ENCODE peak calls at places on chromosome 5, in seven cellular contexts. O is RWPE2; Z is lower lobe of right lung; R is CD4-positive, alpha-beta memory T cell; C is CD4-positive, CD25-positive, alpha-beta regulatory T cell; X is transverse colon; N is pancreas. G is an unnamed sample.

GRCh38 chr5:123868267-123868666 is 356.3 kb downstream of the CSNK1G3 start:
- DNase-seq in O (no peak), Z (no peak), R (no peak), C (no peak), X (peak; percentile 18), N (no peak), G (peak; percentile 53)

GRCh38 chr5:141420855-141421488 is at the start of gene PCDHGA11:
- DNase-seq in O (no peak), Z (peak; percentile 69), R (no peak), C (no peak), X (no peak), N (no peak), G (peak; percentile 63)

GRCh38 chr5:179730852-179731251 is 1.8 kb upstream of the MAML1 start:
- DNase-seq in O (no peak), Z (no peak), R (no peak), C (no peak), X (no peak), N (no peak), G (no peak)

GRCh38 chr5:76590027-76590426 is 33.2 kb downstream of the F2RL2 start:
- DNase-seq in O (no peak), Z (no peak), R (no peak), C (no peak), X (no peak), N (no peak), G (no peak)

GRCh38 chr5:133232011-133232410 is 180.2 kb downstream of the HSPA4 start:
- DNase-seq in O (no peak), Z (no peak), R (no peak), C (no peak), X (peak; percentile 76), N (no peak), G (no peak)

GRCh38 chr5:174340221-174340620 is 294.7 kb downstream of the NSG2 start:
- DNase-seq in O (no peak), Z (no peak), R (no peak), C (no peak), X (no peak), N (no peak), G (no peak)

GRCh38 chr5:35134278-35135030 is 86.7 kb upstream of the AGXT2 start:
- DNase-seq in O (no peak), Z (no peak), R (no peak), C (no peak), X (no peak), N (no peak), G (no peak)

GRCh38 chr5:7422719-7423118 is 26.8 kb downstream of the ADCY2 start:
- DNase-seq in O (no peak), Z (no peak), R (no peak), C (no peak), X (no peak), N (no peak), G (no peak)

GRCh38 chr5:132677191-132677590 is 3.4 kb downstream of the IL4 start:
- DNase-seq in O (peak; percentile 89), Z (peak; percentile 79), R (no peak), C (no peak), X (peak; percentile 26), N (no peak), G (no peak)

GRCh38 chr5:53488195-53488594 is 7.8 kb downstream of the FST start:
- DNase-seq in O (no peak), Z (no peak), R (no peak), C (no peak), X (no peak), N (no peak), G (no peak)

GRCh38 chr5:42015681-42016080 is 90.6 kb downstream of the FBXO4 start:
- DNase-seq in O (no peak), Z (no peak), R (no peak), C (no peak), X (no peak), N (no peak), G (no peak)

GRCh38 chr5:370311-370958 is 48.9 kb downstream of the AHRR start:
- DNase-seq in O (no peak), Z (peak; percentile 26), R (no peak), C (no peak), X (peak; percentile 3), N (no peak), G (no peak)

GRCh38 chr5:157535042-157535865 is 40.3 kb downstream of the ADAM19 start:
- DNase-seq in O (no peak), Z (no peak), R (no peak), C (no peak), X (no peak), N (no peak), G (no peak)

GRCh38 chr5:113232246-113232645 is 202.5 kb downstream of the TSSK1B start:
- DNase-seq in O (no peak), Z (no peak), R (no peak), C (no peak), X (no peak), N (no peak), G (no peak)

GRCh38 chr5:113190347-113190746 is 213.7 kb downstream of the DCP2 start:
- DNase-seq in O (no peak), Z (no peak), R (no peak), C (no peak), X (no peak), N (no peak), G (no peak)

GRCh38 chr5:102536323-102536928 is 37.6 kb upstream of the SLCO6A1 start:
- DNase-seq in O (no peak), Z (no peak), R (peak; percentile 1), C (no peak), X (no peak), N (no peak), G (no peak)

GRCh38 chr5:10310073-10310779 is 2.5 kb upstream of the CMBL start:
- DNase-seq in O (peak; percentile 96), Z (no peak), R (no peak), C (no peak), X (peak; percentile 39), N (peak; percentile 81), G (no peak)

GRCh38 chr5:177105546-177106476 is 19.1 kb downstream of the FGFR4 start:
- DNase-seq in O (no peak), Z (no peak), R (no peak), C (no peak), X (no peak), N (no peak), G (no peak)

GRCh38 chr5:2857837-2858236 is 106.4 kb upstream of the IRX2 start:
- DNase-seq in O (no peak), Z (no peak), R (no peak), C (no peak), X (no peak), N (no peak), G (no peak)

GRCh38 chr5:140391732-140392131 is 9.9 kb upstream of the ANKHD1 start:
- DNase-seq in O (no peak), Z (no peak), R (no peak), C (no peak), X (no peak), N (no peak), G (no peak)

GRCh38 chr5:66877843-66878242 is 281.6 kb downstream of the MAST4 start:
- DNase-seq in O (no peak), Z (no peak), R (no peak), C (no peak), X (no peak), N (no peak), G (no peak)

GRCh38 chr5:38060354-38060753 is 198.0 kb upstream of the EGFLAM start:
- DNase-seq in O (no peak), Z (no peak), R (no peak), C (no peak), X (no peak), N (no peak), G (no peak)

GRCh38 chr5:131532016-131532640 is 102.9 kb downstream of the RAPGEF6 start:
- DNase-seq in O (no peak), Z (no peak), R (peak; percentile 32), C (peak; percentile 34), X (no peak), N (no peak), G (no peak)
- H3K4me3 ChIP-seq in O (no peak overlapping the region), Z (no peak overlapping the region), R (peak overlapping the region; percentile 34), C (peak overlapping the region; percentile 74), X (peak overlapping the region; percentile 9), N (no peak overlapping the region), G (no peak overlapping the region)

GRCh38 chr5:4720831-4721230 is 419.3 kb upstream of the ADAMTS16 start:
- DNase-seq in O (no peak), Z (no peak), R (no peak), C (no peak), X (no peak), N (no peak), G (no peak)

GRCh38 chr5:4730279-4730678 is 409.9 kb upstream of the ADAMTS16 start:
- DNase-seq in O (no peak), Z (no peak), R (no peak), C (no peak), X (no peak), N (no peak), G (no peak)

GRCh38 chr5:4722886-4723285 is 417.2 kb upstream of the ADAMTS16 start:
- DNase-seq in O (no peak), Z (no peak), R (no peak), C (no peak), X (no peak), N (no peak), G (no peak)

DNA sequence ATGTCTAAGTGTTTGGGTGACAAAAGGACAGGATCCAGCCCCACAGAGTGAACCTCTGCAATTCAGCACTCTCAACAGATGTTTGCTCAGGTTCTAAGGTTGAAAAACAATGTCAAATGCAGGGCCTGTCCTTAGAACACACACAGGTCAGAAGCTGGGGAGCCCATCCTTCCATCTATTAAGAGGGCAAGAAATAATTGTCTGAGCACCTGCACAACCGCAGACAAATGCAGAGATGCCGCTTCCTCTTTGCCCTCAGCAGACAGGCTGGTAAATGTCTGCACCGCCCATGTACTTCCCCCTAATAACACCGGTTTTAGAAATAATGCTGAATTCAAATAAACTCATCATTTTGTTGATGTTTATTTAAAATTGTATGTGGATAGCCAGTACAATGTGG is 414.5 kb upstream of the ADAMTS16 start:
- DNase-seq in O (no peak), Z (no peak), R (no peak), C (no peak), X (no peak), N (no peak), G (no peak)
- H3K4me1 ChIP-seq in O (no peaks in the 10 kb centered on the region), Z (no peaks in the 10 kb centered on the region), R (no peaks in the 10 kb centered on the region), C (no peaks in the 10 kb centered on the region), X (no peaks in the 10 kb centered on the region), N (no peaks in the 10 kb centered on the region), G (no peaks in the 10 kb centered on the region)

DNA sequence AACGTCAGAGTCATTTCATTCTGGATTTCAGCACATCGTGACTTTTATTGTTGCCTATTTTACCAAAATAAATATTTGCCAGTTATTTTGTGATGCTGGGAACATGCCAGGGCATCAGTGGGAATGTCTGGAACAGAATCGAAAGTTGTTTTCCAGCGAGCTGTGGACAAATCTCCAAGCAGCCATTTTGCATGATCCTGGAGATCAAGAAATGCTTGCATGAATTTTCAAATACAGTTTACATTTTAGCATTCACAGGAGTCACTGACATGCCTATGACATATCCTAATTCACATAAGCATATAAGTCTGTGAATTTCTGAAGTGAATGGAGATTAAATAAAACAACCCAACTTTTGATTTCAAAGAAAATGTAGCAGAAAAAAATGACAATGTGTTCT is 119.4 kb downstream of the VCAN start:
- DNase-seq in O (no peak), Z (no peak), R (no peak), C (no peak), X (no peak), N (no peak), G (no peak)
- H3K4me3 ChIP-seq in O (no peak overlapping the region), Z (no peak overlapping the region), R (no peak overlapping the region), C (no peak overlapping the region), X (no peak overlapping the region), N (no peak overlapping the region), G (no peak overlapping the region)

DNA sequence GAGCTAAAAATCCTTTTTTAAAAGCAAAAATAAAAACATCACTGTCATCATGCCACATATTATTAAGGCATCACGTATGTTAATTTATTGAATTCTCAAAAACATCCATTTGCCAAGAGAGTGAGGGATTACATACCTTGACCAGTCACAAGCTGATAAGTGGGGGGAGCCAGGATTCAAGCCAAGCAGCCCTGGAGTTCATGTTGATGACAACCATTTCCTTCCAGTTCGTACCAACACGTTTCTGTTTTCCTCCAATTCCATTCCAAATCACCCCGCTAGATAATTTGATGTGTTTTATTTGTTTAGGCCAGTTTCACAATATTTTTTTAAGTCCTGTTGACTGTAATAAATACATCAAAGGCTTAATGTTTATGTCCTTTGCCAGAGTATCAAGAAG is 53.0 kb downstream of the SLC1A3 start:
- DNase-seq in O (no peak), Z (no peak), R (no peak), C (no peak), X (no peak), N (no peak), G (no peak)
- H3K4me1 ChIP-seq in O (peaks cover 49% of the 10 kb centered on the region), Z (peaks cover 33% of the 10 kb centered on the region), R (no peaks in the 10 kb centered on the region), C (no peaks in the 10 kb centered on the region), X (peaks cover 4% of the 10 kb centered on the region), N (no peaks in the 10 kb centered on the region), G (no peaks in the 10 kb centered on the region)

G was measured in HAP-1.